ENCODE peak calls at places on chromosomes 7 and 10, in four cellular contexts. One of them, this sample, is unnamed.

GRCh38 chr10:47031953-47032465 is 120.8 kb downstream of the PTPN20 start:
- DNase-seq in prostate gland: no peak
- DNase-seq in suprapubic skin: peak
- DNase-seq in tibial nerve: peak
- DNase-seq in this sample: no peak

GRCh38 chr7:6640246-6640721 is 3.2 kb downstream of the ZNF316 start:
- DNase-seq in prostate gland: no peak
- DNase-seq in suprapubic skin: peak
- DNase-seq in tibial nerve: peak
- DNase-seq in this sample: no peak

GRCh38 chr7:102261451-102261850 is 25.2 kb upstream of the SH2B2 start:
- DNase-seq in prostate gland: no peak
- DNase-seq in suprapubic skin: no peak
- DNase-seq in tibial nerve: no peak
- DNase-seq in this sample: no peak

GRCh38 chr10:21406595-21407218 is 118.8 kb downstream of the SKIDA1 start:
- DNase-seq in prostate gland: no peak
- DNase-seq in suprapubic skin: peak
- DNase-seq in tibial nerve: no peak
- DNase-seq in this sample: no peak

GRCh38 chr10:45155784-45156183 is 155.1 kb downstream of the ZNF22 start:
- DNase-seq in prostate gland: no peak
- DNase-seq in suprapubic skin: no peak
- DNase-seq in tibial nerve: no peak
- DNase-seq in this sample: no peak

GRCh38 chr7:139523988-139524815 is 717 bp downstream of the CLEC2L start:
- DNase-seq in prostate gland: no peak
- DNase-seq in suprapubic skin: no peak
- DNase-seq in tibial nerve: no peak
- DNase-seq in this sample: no peak

GRCh38 chr7:147525295-147525694 is 1065.3 kb upstream of the C7orf33 start:
- DNase-seq in prostate gland: no peak
- DNase-seq in suprapubic skin: no peak
- DNase-seq in tibial nerve: no peak
- DNase-seq in this sample: no peak

GRCh38 chr7:140961117-140961516 is 36.4 kb upstream of the BRAF start:
- DNase-seq in prostate gland: no peak
- DNase-seq in suprapubic skin: no peak
- DNase-seq in tibial nerve: no peak
- DNase-seq in this sample: no peak

GRCh38 chr10:43698156-43698555 is 49.5 kb upstream of the ZNF32 start:
- DNase-seq in prostate gland: no peak
- DNase-seq in suprapubic skin: no peak
- DNase-seq in tibial nerve: peak
- DNase-seq in this sample: no peak

DNA sequence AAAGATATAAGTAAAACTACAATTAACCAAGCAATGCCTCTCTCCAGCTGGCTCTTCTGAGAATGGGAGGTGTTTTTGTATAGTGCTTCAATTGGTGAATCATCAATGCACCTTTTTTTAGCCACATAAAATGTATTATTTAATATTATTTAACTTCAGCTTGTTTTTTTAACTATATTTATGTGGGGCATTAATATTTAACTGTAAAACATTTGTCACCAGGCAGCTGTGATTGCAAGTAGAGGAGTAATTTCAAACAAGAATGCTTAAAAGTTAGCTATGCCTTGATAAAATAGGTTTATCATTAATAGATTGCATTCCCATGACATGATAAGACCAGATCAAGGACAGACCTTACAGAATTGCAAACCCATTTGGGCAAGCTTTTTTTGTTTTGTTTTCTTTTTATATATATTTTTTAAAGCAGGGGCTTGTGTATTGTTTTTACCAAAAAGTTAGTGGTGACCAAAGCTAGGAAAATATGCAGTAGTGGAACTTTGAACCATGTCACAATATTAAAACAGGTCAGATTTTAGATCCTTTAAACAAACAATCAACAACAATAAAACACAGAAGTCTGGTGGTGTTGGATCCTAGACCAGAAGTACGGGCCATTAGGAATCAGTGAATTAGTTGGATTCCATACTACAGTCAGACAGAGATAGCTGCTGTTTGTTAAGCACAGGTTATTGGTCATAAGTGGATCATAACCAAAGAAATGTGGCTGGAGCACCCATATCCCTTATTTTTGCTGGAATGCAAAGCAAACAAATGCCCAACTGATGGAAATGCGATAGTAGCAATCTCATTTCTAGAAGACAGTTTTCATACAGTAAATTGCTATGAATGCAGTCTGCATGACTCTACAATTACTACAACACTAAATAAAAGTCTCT is 2.9 kb downstream of the CAV2 start:
- DNase-seq in prostate gland: no peak
- DNase-seq in suprapubic skin: no peak
- DNase-seq in tibial nerve: no peak
- DNase-seq in this sample: no peak
- H3K4me3 ChIP-seq in prostate gland: no peak
- H3K4me3 ChIP-seq in suprapubic skin: peak
- H3K4me3 ChIP-seq in tibial nerve: no peak
- H3K4me3 ChIP-seq in this sample: peak

GRCh38 chr10:73625004-73625883 is 16.0 kb downstream of the MYOZ1 start:
- DNase-seq in prostate gland: peak
- DNase-seq in suprapubic skin: no peak
- DNase-seq in tibial nerve: no peak
- DNase-seq in this sample: no peak

GRCh38 chr10:73627300-73627699 is 14.0 kb downstream of the MYOZ1 start:
- DNase-seq in prostate gland: no peak
- DNase-seq in suprapubic skin: no peak
- DNase-seq in tibial nerve: no peak
- DNase-seq in this sample: no peak

GRCh38 chr10:73628405-73628804 is 12.9 kb downstream of the MYOZ1 start:
- DNase-seq in prostate gland: no peak
- DNase-seq in suprapubic skin: no peak
- DNase-seq in tibial nerve: no peak
- DNase-seq in this sample: no peak

GRCh38 chr10:73629165-73629564 is 12.1 kb downstream of the MYOZ1 start:
- DNase-seq in prostate gland: no peak
- DNase-seq in suprapubic skin: no peak
- DNase-seq in tibial nerve: no peak
- DNase-seq in this sample: no peak

DNA sequence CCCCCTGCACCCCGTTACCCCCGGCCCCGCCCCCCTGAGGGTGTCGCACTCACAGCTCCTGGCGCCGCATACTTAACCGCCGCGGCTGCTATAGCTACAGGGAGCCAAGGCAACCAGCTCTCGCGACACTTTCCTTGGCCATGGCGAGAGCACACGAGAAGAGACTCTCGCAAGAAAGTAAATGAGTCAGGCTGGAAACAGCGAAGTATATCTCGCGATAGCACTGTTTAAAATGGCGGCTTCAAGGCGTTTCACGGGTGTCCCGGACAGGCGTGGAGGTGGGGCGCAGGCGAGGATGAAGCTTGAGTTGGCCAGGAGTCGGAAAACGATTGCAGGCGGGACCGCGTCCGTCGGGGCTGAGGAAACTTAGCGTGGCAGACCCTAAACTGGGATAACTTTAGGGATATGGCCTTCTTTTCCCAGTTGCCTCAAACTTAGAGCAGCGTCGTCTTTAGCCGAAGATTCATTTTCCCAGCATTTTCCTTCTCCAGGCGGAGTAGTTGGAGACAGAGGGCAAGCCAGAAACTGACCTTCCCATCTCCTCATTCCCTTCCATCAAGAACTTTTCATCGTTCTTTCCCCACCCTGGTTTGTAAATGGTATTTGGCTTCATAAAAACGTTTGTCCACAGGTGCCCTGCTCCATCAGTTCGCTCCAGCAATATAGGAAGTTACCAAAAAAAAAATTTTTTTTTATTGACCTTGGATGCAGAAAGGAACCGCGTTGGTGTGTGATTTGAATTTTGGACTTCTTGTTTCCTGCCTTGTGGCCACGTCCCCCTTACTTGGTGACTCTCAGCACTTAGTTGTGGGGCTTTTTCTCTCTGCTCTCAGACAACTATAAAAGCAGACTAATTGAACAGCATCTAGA is 15.2 kb downstream of the MYOZ1 start:
- DNase-seq in prostate gland: peak
- DNase-seq in suprapubic skin: peak
- DNase-seq in tibial nerve: peak
- DNase-seq in this sample: peak
- TF ChIP-seq POLR2A in prostate gland: peak
- TF ChIP-seq POLR2A in suprapubic skin: no peak
- TF ChIP-seq POLR2A in tibial nerve: no peak
- TF ChIP-seq POLR2A in this sample: peak

GRCh38 chr10:78688945-78689935 is 379.5 kb upstream of the ZMIZ1 start:
- DNase-seq in prostate gland: no peak
- DNase-seq in suprapubic skin: no peak
- DNase-seq in tibial nerve: peak
- DNase-seq in this sample: no peak
- H3K27ac ChIP-seq in prostate gland: no peak
- H3K27ac ChIP-seq in suprapubic skin: peak
- H3K27ac ChIP-seq in tibial nerve: no peak
- H3K27ac ChIP-seq in this sample: peak

DNA sequence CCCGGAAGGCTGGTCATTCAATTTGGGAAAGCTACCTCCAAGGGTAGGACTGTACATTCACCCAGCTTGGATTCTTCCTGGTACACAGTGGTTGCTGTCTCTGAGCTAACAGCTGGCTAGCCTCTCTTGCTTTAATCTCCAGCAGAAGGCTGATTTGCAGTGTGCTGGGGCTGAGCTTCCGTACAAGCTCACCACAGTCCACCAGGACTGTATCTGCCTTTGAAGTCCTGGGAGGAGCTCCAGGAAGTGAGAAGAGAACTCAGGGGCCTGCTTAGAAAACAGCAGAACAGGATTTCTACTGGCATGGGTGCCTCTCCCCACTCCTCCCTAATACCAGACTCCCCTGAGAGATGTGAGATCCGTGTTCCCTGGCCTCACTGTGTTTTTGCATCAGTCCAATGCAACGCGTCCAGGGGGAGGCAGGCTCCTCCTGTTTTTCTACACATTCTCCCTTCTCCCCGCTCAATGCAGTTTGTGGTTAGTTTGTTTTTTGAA is 6.6 kb downstream of the AFAP1L2 start:
- DNase-seq in prostate gland: no peak
- DNase-seq in suprapubic skin: no peak
- DNase-seq in tibial nerve: no peak
- DNase-seq in this sample: no peak
- H3K4me3 ChIP-seq in prostate gland: no peak
- H3K4me3 ChIP-seq in suprapubic skin: peak
- H3K4me3 ChIP-seq in tibial nerve: peak
- H3K4me3 ChIP-seq in this sample: no peak

GRCh38 chr10:110842305-110842952 is 29.3 kb upstream of the PDCD4 start:
- DNase-seq in prostate gland: no peak
- DNase-seq in suprapubic skin: no peak
- DNase-seq in tibial nerve: no peak
- DNase-seq in this sample: no peak

GRCh38 chr10:110843031-110843430 is 28.7 kb upstream of the PDCD4 start:
- DNase-seq in prostate gland: no peak
- DNase-seq in suprapubic skin: no peak
- DNase-seq in tibial nerve: no peak
- DNase-seq in this sample: no peak

GRCh38 chr10:110840225-110840922 is 31.4 kb upstream of the PDCD4 start:
- DNase-seq in prostate gland: peak
- DNase-seq in suprapubic skin: no peak
- DNase-seq in tibial nerve: peak
- DNase-seq in this sample: no peak

GRCh38 chr10:110840923-110841428 is 30.8 kb upstream of the PDCD4 start:
- DNase-seq in prostate gland: no peak
- DNase-seq in suprapubic skin: no peak
- DNase-seq in tibial nerve: no peak
- DNase-seq in this sample: no peak

GRCh38 chr10:110841767-110842267 is 29.9 kb upstream of the PDCD4 start:
- DNase-seq in prostate gland: no peak
- DNase-seq in suprapubic skin: no peak
- DNase-seq in tibial nerve: no peak
- DNase-seq in this sample: no peak
- TF ChIP-seq POLR2A in prostate gland: no peak
- TF ChIP-seq POLR2A in suprapubic skin: no peak
- TF ChIP-seq POLR2A in tibial nerve: no peak
- TF ChIP-seq POLR2A in this sample: no peak

GRCh38 chr10:17787087-17787942 is 21.8 kb upstream of the MRC1 start:
- DNase-seq in prostate gland: no peak
- DNase-seq in suprapubic skin: no peak
- DNase-seq in tibial nerve: no peak
- DNase-seq in this sample: no peak
- H3K27ac ChIP-seq in prostate gland: no peak
- H3K27ac ChIP-seq in suprapubic skin: peak
- H3K27ac ChIP-seq in tibial nerve: no peak
- H3K27ac ChIP-seq in this sample: no peak

DNA sequence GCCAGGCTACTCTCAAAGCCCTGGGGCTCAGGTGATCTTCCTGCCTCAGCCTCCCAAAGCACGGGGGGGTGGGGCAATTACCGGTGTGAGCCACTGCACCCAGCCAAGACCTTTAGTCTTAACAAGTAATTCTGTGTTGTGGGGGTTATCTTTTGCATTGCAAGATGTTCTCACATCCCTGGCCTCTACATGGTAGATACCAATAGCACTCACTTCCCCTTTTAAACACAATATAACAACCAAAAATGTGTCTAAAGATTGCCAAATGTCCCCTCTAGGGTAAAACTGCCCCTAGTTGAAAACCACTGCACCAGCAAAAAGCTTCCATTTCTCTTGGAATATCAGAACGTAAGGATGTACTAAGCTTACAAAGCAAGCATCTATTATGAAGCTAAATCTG is 225.0 kb downstream of the CTNNA3 start:
- DNase-seq in prostate gland: no peak
- DNase-seq in suprapubic skin: no peak
- DNase-seq in tibial nerve: no peak
- DNase-seq in this sample: no peak
- H3K4me3 ChIP-seq in prostate gland: no peak
- H3K4me3 ChIP-seq in suprapubic skin: no peak
- H3K4me3 ChIP-seq in tibial nerve: no peak
- H3K4me3 ChIP-seq in this sample: no peak

DNA sequence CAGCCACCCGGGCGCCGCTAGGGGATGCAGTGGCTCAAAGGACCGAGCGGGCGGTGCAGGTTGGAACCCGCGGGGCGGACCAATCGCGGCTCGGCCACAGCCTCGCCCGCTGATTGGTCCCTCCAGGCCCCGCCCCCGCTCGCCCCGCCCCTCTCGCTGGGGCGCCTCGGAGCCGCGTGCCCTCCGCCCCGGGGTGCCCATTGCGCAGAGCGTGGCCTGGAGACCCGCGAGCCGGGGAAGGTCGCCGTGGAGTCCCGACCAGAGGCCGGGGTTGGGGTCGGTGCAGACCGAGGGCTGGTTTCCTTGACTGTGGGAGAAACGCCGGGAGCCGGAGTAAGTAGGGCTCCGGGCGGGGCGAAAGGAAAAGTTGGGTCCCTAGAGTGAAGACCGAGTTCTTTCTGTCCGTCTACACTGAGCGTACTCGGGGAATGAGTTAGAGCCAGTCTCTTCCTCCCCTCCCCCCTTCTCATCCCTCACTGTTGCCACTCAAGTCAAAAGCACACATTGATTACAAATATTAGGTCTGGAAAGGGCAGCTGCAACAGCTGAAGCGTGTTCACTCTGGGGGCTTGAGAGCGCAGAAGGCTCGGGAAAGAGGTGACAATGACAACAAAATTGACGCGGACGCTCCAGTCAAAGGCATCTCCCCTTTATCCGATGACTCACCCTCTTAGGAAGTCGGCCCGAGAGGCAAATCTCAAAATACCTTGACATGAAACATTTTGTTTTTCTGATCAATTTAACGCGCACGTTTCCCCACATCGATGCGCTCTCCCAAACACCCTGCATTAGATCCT is 844 bp upstream of the GATA3 start:
- DNase-seq in prostate gland: peak
- DNase-seq in suprapubic skin: no peak
- DNase-seq in tibial nerve: no peak
- DNase-seq in this sample: no peak
- TF ChIP-seq POLR2A in prostate gland: peak
- TF ChIP-seq POLR2A in suprapubic skin: no peak
- TF ChIP-seq POLR2A in tibial nerve: no peak
- TF ChIP-seq POLR2A in this sample: no peak

GRCh38 chr10:7672366-7673134 is 5.8 kb upstream of the ITIH5 start:
- DNase-seq in prostate gland: no peak
- DNase-seq in suprapubic skin: no peak
- DNase-seq in tibial nerve: no peak
- DNase-seq in this sample: no peak
- H3K27ac ChIP-seq in prostate gland: no peak
- H3K27ac ChIP-seq in suprapubic skin: no peak
- H3K27ac ChIP-seq in tibial nerve: no peak
- H3K27ac ChIP-seq in this sample: no peak

This sample was measured in esophagus squamous epithelium.